ENCODE peak calls at places on chromosome 4, in ten cellular contexts. F is left lung; I is CD8-positive, alpha-beta T cell; S is astrocyte of the spinal cord; Z is spleen; D is GM06990; R is ovary; U is SK-N-MC; H is lower leg skin; Y is naive thymus-derived CD4-positive, alpha-beta T cell. C is an unnamed sample.

GRCh38 chr4:99763635-99764101 is 53.0 kb upstream of the DAPP1 start:
- DNase-seq in F (peak), I (no peak), S (peak), Z (no peak), D (no peak), R (peak), U (no peak), H (peak), Y (no peak), C (peak)

GRCh38 chr4:151227731-151228130 is 49.2 kb upstream of the PRSS48 start:
- DNase-seq in F (peak), I (no peak), S (peak), Z (no peak), D (no peak), R (peak), U (no peak), H (peak), Y (no peak), C (peak)

GRCh38 chr4:40240040-40240653 is 43.3 kb downstream of the RHOH start:
- DNase-seq in F (no peak), I (no peak), S (peak), Z (no peak), D (no peak), R (no peak), U (no peak), H (no peak), Y (no peak), C (no peak)

GRCh38 chr4:175386776-175387507 is 425.1 kb downstream of the GPM6A start:
- DNase-seq in F (no peak), I (no peak), S (no peak), Z (no peak), D (no peak), R (no peak), U (no peak), H (no peak), Y (no peak), C (no peak)

GRCh38 chr4:173590697-173591096 is 60.7 kb upstream of the HAND2 start:
- DNase-seq in F (no peak), I (no peak), S (no peak), Z (no peak), D (no peak), R (no peak), U (no peak), H (no peak), Y (no peak), C (no peak)

GRCh38 chr4:183580849-183581248 is 76.0 kb downstream of the ING2 start:
- DNase-seq in F (no peak), I (no peak), S (no peak), Z (no peak), D (no peak), R (no peak), U (no peak), H (no peak), Y (no peak), C (no peak)

GRCh38 chr4:80967346-80967745 is 63.2 kb upstream of the BMP3 start:
- DNase-seq in F (no peak), I (no peak), S (no peak), Z (no peak), D (no peak), R (no peak), U (no peak), H (peak), Y (no peak), C (no peak)

GRCh38 chr4:184148871-184149637 is 68.6 kb downstream of the ENPP6 start:
- DNase-seq in F (no peak), I (no peak), S (no peak), Z (no peak), D (no peak), R (no peak), U (peak), H (no peak), Y (no peak), C (no peak)

GRCh38 chr4:1255151-1255550 is 6.2 kb upstream of the CTBP1 start:
- DNase-seq in F (no peak), I (no peak), S (no peak), Z (no peak), D (no peak), R (no peak), U (no peak), H (no peak), Y (no peak), C (no peak)

GRCh38 chr4:80566203-80566872 is 230.8 kb downstream of the CFAP299 start:
- DNase-seq in F (no peak), I (no peak), S (no peak), Z (no peak), D (no peak), R (no peak), U (no peak), H (no peak), Y (no peak), C (no peak)

GRCh38 chr4:145734576-145735329 is 54.8 kb downstream of the C4orf51 start:
- DNase-seq in F (peak), I (no peak), S (peak), Z (no peak), D (peak), R (peak), U (no peak), H (peak), Y (no peak), C (peak)

GRCh38 chr4:53306729-53307128 is 59.1 kb downstream of the SCFD2 start:
- DNase-seq in F (no peak), I (no peak), S (no peak), Z (no peak), D (no peak), R (no peak), U (no peak), H (no peak), Y (no peak), C (no peak)

GRCh38 chr4:52950226-52950625 is 88.1 kb downstream of the RASL11B start:
- DNase-seq in F (no peak), I (no peak), S (no peak), Z (no peak), D (no peak), R (no peak), U (no peak), H (no peak), Y (no peak), C (no peak)

GRCh38 chr4:20323991-20324390 is 72.3 kb downstream of the SLIT2 start:
- DNase-seq in F (no peak), I (no peak), S (no peak), Z (no peak), D (no peak), R (no peak), U (no peak), H (no peak), Y (no peak), C (no peak)

GRCh38 chr4:89757154-89757723 is 79.7 kb downstream of the SNCA start:
- DNase-seq in F (no peak), I (no peak), S (no peak), Z (no peak), D (no peak), R (no peak), U (no peak), H (no peak), Y (no peak), C (no peak)

GRCh38 chr4:153421980-153422379 is 44.2 kb upstream of the TMEM131L start:
- DNase-seq in F (no peak), I (no peak), S (no peak), Z (no peak), D (no peak), R (no peak), U (no peak), H (no peak), Y (no peak), C (no peak)

GRCh38 chr4:7183161-7183560 is 9.2 kb upstream of the SORCS2 start:
- DNase-seq in F (peak), I (no peak), S (no peak), Z (no peak), D (no peak), R (no peak), U (no peak), H (no peak), Y (no peak), C (no peak)

GRCh38 chr4:7000421-7001176 is 42.6 kb upstream of the TADA2B start:
- DNase-seq in F (no peak), I (no peak), S (no peak), Z (no peak), D (no peak), R (no peak), U (no peak), H (no peak), Y (no peak), C (no peak)

GRCh38 chr4:188092824-188093223 is 16.6 kb downstream of the TRIML2 start:
- DNase-seq in F (no peak), I (no peak), S (no peak), Z (no peak), D (no peak), R (no peak), U (no peak), H (no peak), Y (no peak), C (no peak)

GRCh38 chr4:26237916-26238315 is 82.9 kb upstream of the RBPJ start:
- DNase-seq in F (no peak), I (no peak), S (no peak), Z (no peak), D (no peak), R (no peak), U (no peak), H (no peak), Y (no peak), C (no peak)

GRCh38 chr4:76752911-76753494 is 144.9 kb downstream of the SOWAHB start:
- DNase-seq in F (no peak), I (no peak), S (peak), Z (no peak), D (no peak), R (no peak), U (no peak), H (no peak), Y (no peak), C (peak)

GRCh38 chr4:41880022-41880837 is 55.0 kb upstream of the TMEM33 start:
- DNase-seq in F (no peak), I (no peak), S (no peak), Z (peak), D (no peak), R (no peak), U (no peak), H (no peak), Y (no peak), C (no peak)

GRCh38 chr4:41882622-41883347 is 52.4 kb upstream of the TMEM33 start:
- DNase-seq in F (no peak), I (peak), S (peak), Z (peak), D (peak), R (no peak), U (no peak), H (no peak), Y (peak), C (no peak)

GRCh38 chr4:41881931-41882621 is 53.2 kb upstream of the TMEM33 start:
- DNase-seq in F (no peak), I (no peak), S (no peak), Z (peak), D (no peak), R (no peak), U (no peak), H (no peak), Y (no peak), C (no peak)

GRCh38 chr4:41879552-41879951 is 55.7 kb upstream of the TMEM33 start:
- DNase-seq in F (no peak), I (no peak), S (no peak), Z (no peak), D (no peak), R (no peak), U (no peak), H (no peak), Y (no peak), C (no peak)

DNA sequence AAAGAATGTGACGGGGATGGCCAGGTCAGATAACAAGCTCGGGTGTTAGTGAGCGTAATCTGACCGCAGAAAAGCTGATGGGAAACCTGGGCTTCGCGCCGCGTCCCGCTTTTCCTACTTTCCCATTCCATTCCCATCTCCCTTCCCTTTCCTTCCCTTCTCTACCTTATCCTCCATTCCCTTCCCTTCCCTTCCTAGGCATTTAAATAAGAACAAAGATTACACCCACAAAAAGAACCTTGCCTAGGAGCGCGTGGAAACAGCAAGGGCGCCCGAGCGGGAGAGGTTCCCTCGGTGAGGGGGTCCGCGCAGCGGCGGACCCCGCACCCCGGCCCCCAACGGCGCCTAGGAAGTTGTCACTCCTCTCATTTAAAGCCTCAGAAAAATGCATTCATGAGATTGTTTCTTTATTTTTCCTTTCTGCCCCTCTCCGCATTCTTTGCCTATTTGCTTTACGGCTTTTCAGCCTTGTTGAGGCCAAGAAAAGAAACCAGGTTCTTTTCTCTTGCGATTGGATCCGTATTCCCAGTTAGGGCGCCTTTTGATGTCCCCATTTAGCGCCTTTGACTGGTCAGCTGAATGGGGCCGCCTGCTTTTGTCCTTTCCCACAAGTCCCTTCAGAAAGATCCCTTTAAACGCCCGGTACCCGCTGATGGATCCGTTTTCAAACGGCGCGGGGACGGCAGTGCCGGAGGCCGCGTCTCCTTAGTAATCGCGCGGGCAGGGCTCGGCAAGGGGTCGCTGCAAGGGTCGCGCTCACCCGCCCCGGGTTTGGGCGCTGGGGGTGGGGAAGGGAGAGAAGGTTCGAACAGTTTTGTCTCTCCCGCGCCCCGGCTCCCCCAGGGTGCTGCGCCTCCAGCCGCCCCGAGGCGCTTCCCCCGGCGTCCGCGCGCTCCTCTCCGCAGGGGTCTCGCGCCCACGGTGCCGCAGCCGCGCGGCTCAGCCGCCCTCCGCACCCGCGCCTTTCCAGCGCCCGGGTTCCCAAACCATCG is 54.1 kb upstream of the TMEM33 start:
- DNase-seq in F (no peak), I (no peak), S (peak), Z (peak), D (no peak), R (no peak), U (no peak), H (no peak), Y (no peak), C (no peak)
- H3K4me3 ChIP-seq in F (peak), I (no peak), S (no peak), Z (peak), D (no peak), R (peak), U (peak), H (peak), Y (no peak), C (peak)

GRCh38 chr4:103994059-103994458 is 274.3 kb upstream of the TACR3 start:
- DNase-seq in F (no peak), I (no peak), S (peak), Z (no peak), D (no peak), R (no peak), U (peak), H (no peak), Y (no peak), C (no peak)

GRCh38 chr4:103996059-103996458 is 276.3 kb upstream of the TACR3 start:
- DNase-seq in F (no peak), I (no peak), S (peak), Z (no peak), D (no peak), R (no peak), U (peak), H (no peak), Y (no peak), C (peak)

GRCh38 chr4:103998752-103999151 is 279.0 kb upstream of the TACR3 start:
- DNase-seq in F (no peak), I (no peak), S (no peak), Z (no peak), D (no peak), R (no peak), U (no peak), H (no peak), Y (no peak), C (no peak)

DNA sequence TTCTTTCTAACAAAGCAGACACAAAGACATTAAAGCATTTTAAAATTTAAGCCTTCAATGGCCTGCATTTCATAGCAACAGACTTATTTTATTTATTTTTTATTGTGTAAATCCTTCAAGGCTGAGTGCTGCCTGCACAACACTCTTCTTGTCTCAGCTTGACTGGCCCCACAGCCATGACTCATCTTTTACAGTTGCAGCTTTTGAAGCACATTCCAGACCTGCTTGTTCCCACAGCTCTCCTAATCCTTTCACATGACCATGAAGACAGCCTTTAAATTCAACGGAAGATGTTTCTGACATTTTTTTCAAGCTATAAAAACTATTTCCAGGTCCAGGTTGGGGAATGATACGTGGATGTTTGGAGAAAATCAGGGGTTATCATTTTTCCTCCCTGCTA is 276.9 kb upstream of the TACR3 start:
- DNase-seq in F (peak), I (no peak), S (peak), Z (no peak), D (no peak), R (no peak), U (peak), H (peak), Y (no peak), C (peak)
- H3K4me3 ChIP-seq in F (no peak), I (no peak), S (no peak), Z (no peak), D (no peak), R (no peak), U (peak), H (no peak), Y (no peak), C (no peak)

GRCh38 chr4:96833831-96834230 is 993.9 kb downstream of the PDHA2 start:
- DNase-seq in F (no peak), I (no peak), S (peak), Z (no peak), D (no peak), R (no peak), U (no peak), H (no peak), Y (no peak), C (no peak)
- H3K4me3 ChIP-seq in F (no peak), I (no peak), S (no peak), Z (no peak), D (no peak), R (no peak), U (no peak), H (no peak), Y (no peak), C (no peak)

DNA sequence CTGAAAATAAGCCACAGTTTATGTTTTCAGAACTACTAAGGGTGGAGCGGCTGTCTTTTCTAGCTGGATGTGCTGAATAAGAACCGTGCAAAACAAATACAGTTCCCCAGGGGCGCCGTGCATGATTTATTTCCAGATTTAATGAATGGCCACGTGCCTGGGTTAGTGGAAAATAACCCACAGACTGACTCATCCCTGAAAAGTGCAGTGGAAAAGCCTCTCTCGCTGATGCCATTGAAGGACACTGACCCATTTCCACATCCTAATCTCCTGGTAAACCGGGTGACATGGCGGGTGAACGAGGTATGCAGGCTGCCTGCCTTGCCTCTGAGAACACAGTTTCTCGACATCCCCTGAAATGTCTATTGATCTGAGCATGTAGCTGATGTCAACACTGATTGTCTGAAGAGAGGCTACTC is 77.1 kb upstream of the SCOC start:
- DNase-seq in F (no peak), I (no peak), S (peak), Z (no peak), D (no peak), R (peak), U (no peak), H (peak), Y (no peak), C (peak)
- H3K4me3 ChIP-seq in F (no peak), I (no peak), S (no peak), Z (no peak), D (no peak), R (peak), U (no peak), H (no peak), Y (no peak), C (peak)

GRCh38 chr4:69653147-69653546 is at the start of gene UGT2A1:
- DNase-seq in F (no peak), I (no peak), S (no peak), Z (no peak), D (no peak), R (no peak), U (no peak), H (no peak), Y (no peak), C (no peak)

GRCh38 chr4:69656653-69657158 is 3.7 kb upstream of the UGT2A1 start:
- DNase-seq in F (no peak), I (no peak), S (no peak), Z (no peak), D (no peak), R (no peak), U (no peak), H (no peak), Y (no peak), C (no peak)

DNA sequence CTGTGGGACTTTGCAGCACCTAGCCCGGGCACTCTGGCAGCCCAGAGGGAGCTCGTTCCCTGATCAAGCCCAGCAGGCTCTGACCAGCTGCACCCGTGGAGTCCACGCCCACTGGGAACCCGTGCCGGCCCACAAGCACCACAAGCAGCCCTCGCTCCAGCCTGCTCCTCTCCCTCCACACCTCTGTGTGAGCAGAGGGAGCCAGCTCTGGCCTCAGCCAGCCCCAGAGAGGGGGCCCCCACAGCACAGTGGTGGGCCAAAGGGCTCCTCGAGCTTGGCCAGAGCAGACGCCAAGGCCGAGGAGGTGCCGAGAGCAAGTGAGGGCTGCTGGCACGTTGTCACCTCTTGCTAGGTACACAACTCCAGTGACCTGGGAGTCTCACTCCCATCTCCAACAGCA is 5.1 kb upstream of the UGT2A1 start:
- DNase-seq in F (no peak), I (no peak), S (no peak), Z (peak), D (no peak), R (no peak), U (no peak), H (no peak), Y (no peak), C (no peak)
- H3K4me3 ChIP-seq in F (no peak), I (no peak), S (no peak), Z (no peak), D (no peak), R (no peak), U (no peak), H (no peak), Y (no peak), C (no peak)

C was measured in astrocyte of the cerebellum.